ENCODE peak calls at places on chromosomes 4 and X, in six cellular contexts. R, K, S, W, V and L are unnamed samples.

GRCh38 chrX:123971963-123972362 is 10.5 kb downstream of the STAG2 start:
- DNase-seq in R (peak), K (no peak), S (peak), W (no peak), V (no peak), L (peak)

GRCh38 chr4:111639876-111640275 is 505.4 kb upstream of the FAM241A start:
- DNase-seq in R (peak), K (no peak), S (peak), W (no peak), V (no peak), L (peak)

GRCh38 chrX:63754141-63754859 is 30.7 kb downstream of the ARHGEF9 start:
- DNase-seq in R (peak), K (no peak), S (peak), W (no peak), V (no peak), L (no peak)

GRCh38 chr4:145234086-145234694 is 53.8 kb upstream of the OTUD4 start:
- DNase-seq in R (peak), K (no peak), S (peak), W (no peak), V (peak), L (peak)

GRCh38 chr4:129578336-129578735 is 482.4 kb downstream of the C4orf33 start:
- DNase-seq in R (no peak), K (no peak), S (no peak), W (no peak), V (no peak), L (no peak)

GRCh38 chr4:98484031-98484430 is 174.4 kb downstream of the TSPAN5 start:
- DNase-seq in R (peak), K (no peak), S (no peak), W (no peak), V (no peak), L (peak)

GRCh38 chrX:44974462-44974861 is 101.5 kb downstream of the KDM6A start:
- DNase-seq in R (peak), K (no peak), S (peak), W (no peak), V (peak), L (peak)

GRCh38 chrX:68934922-68935321 is 106.1 kb downstream of the EFNB1 start:
- DNase-seq in R (no peak), K (no peak), S (no peak), W (no peak), V (no peak), L (no peak)

GRCh38 chr4:145216532-145216931 is 36.1 kb upstream of the OTUD4 start:
- DNase-seq in R (peak), K (no peak), S (peak), W (no peak), V (peak), L (peak)

GRCh38 chr4:87118826-87119225 is 101.6 kb downstream of the KLHL8 start:
- DNase-seq in R (peak), K (no peak), S (peak), W (no peak), V (peak), L (peak)

GRCh38 chr4:111323496-111323895 is 700.6 kb upstream of the PITX2 start:
- DNase-seq in R (peak), K (no peak), S (peak), W (no peak), V (peak), L (peak)

GRCh38 chrX:74492720-74493201 is 71.5 kb downstream of the SLC16A2 start:
- DNase-seq in R (no peak), K (no peak), S (peak), W (no peak), V (no peak), L (peak)

GRCh38 chr4:177381762-177382310 is 60.4 kb downstream of the AGA start:
- DNase-seq in R (no peak), K (no peak), S (no peak), W (no peak), V (no peak), L (no peak)

GRCh38 chr4:166498541-166498940 is 625.5 kb downstream of the TLL1 start:
- DNase-seq in R (peak), K (no peak), S (peak), W (no peak), V (no peak), L (no peak)

GRCh38 chr4:110085131-110085530 is 113.3 kb downstream of the ELOVL6 start:
- DNase-seq in R (peak), K (no peak), S (peak), W (peak), V (peak), L (no peak)

GRCh38 chr4:1326751-1327525 is 20.1 kb upstream of the UVSSA start:
- DNase-seq in R (no peak), K (peak), S (no peak), W (no peak), V (no peak), L (no peak)

DNA sequence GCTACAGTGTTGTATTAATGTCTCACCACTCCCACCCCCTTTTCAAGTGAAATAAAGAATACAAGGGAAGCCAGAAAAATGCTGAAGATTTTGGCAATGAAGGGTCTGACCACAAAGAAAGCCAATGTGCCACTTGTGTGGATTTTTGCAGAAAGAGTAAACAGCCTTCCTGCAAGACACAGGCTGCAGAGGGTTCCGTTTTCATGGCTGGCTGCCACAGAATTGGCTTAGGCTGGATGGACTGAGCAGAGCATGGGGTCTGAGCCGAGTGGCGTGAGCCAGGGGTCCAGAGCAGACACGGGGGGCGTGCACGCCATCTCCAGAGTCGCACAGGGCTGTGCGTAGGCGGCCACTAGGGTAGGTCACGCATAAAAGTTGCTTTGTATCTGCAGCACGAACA is 69.2 kb downstream of the MTNR1A start:
- DNase-seq in R (no peak), K (no peak), S (peak), W (no peak), V (no peak), L (no peak)
- H3K4me3 ChIP-seq in R (no peak), K (no peak), S (no peak), W (no peak), V (peak), L (no peak)

GRCh38 chr4:138233313-138233712 is 8.8 kb downstream of the SLC7A11 start:
- DNase-seq in R (no peak), K (no peak), S (no peak), W (no peak), V (no peak), L (no peak)

GRCh38 chr4:138234254-138234653 is 7.9 kb downstream of the SLC7A11 start:
- DNase-seq in R (no peak), K (no peak), S (no peak), W (no peak), V (no peak), L (no peak)

GRCh38 chr4:138232364-138232763 is 9.8 kb downstream of the SLC7A11 start:
- DNase-seq in R (no peak), K (no peak), S (no peak), W (no peak), V (no peak), L (no peak)

GRCh38 chr4:138236035-138236434 is 6.1 kb downstream of the SLC7A11 start:
- DNase-seq in R (peak), K (no peak), S (no peak), W (no peak), V (no peak), L (peak)

GRCh38 chr4:138235419-138235952 is 6.7 kb downstream of the SLC7A11 start:
- DNase-seq in R (peak), K (no peak), S (peak), W (no peak), V (peak), L (peak)
- H3K4me3 ChIP-seq in R (no peak), K (no peak), S (no peak), W (no peak), V (no peak), L (no peak)

GRCh38 chrX:66016905-66017658 is 22.8 kb downstream of the VSIG4 start:
- DNase-seq in R (no peak), K (no peak), S (no peak), W (no peak), V (no peak), L (no peak)

GRCh38 chrX:66018585-66019309 is 21.1 kb downstream of the VSIG4 start:
- DNase-seq in R (no peak), K (no peak), S (no peak), W (no peak), V (no peak), L (no peak)

GRCh38 chrX:66019310-66019652 is 20.6 kb downstream of the VSIG4 start:
- DNase-seq in R (no peak), K (no peak), S (no peak), W (no peak), V (no peak), L (no peak)

GRCh38 chrX:66015906-66016689 is 23.8 kb downstream of the VSIG4 start:
- DNase-seq in R (no peak), K (no peak), S (no peak), W (no peak), V (no peak), L (no peak)

GRCh38 chrX:66017659-66018170 is 22.2 kb downstream of the VSIG4 start:
- DNase-seq in R (no peak), K (no peak), S (no peak), W (no peak), V (no peak), L (no peak)
- H3K4me3 ChIP-seq in R (no peak), K (peak), S (no peak), W (no peak), V (no peak), L (no peak)

GRCh38 chrX:23982891-23983290 is 44.1 kb downstream of the KLHL15 start:
- DNase-seq in R (no peak), K (no peak), S (no peak), W (no peak), V (no peak), L (no peak)

GRCh38 chrX:23981222-23981621 is 45.8 kb downstream of the KLHL15 start:
- DNase-seq in R (no peak), K (no peak), S (no peak), W (no peak), V (no peak), L (no peak)

GRCh38 chrX:23980063-23980462 is 46.9 kb downstream of the KLHL15 start:
- DNase-seq in R (no peak), K (no peak), S (no peak), W (no peak), V (no peak), L (peak)

GRCh38 chrX:23981711-23982110 is 45.3 kb downstream of the KLHL15 start:
- DNase-seq in R (no peak), K (no peak), S (no peak), W (no peak), V (no peak), L (no peak)
- H3K4me3 ChIP-seq in R (no peak), K (no peak), S (no peak), W (no peak), V (no peak), L (no peak)

DNA sequence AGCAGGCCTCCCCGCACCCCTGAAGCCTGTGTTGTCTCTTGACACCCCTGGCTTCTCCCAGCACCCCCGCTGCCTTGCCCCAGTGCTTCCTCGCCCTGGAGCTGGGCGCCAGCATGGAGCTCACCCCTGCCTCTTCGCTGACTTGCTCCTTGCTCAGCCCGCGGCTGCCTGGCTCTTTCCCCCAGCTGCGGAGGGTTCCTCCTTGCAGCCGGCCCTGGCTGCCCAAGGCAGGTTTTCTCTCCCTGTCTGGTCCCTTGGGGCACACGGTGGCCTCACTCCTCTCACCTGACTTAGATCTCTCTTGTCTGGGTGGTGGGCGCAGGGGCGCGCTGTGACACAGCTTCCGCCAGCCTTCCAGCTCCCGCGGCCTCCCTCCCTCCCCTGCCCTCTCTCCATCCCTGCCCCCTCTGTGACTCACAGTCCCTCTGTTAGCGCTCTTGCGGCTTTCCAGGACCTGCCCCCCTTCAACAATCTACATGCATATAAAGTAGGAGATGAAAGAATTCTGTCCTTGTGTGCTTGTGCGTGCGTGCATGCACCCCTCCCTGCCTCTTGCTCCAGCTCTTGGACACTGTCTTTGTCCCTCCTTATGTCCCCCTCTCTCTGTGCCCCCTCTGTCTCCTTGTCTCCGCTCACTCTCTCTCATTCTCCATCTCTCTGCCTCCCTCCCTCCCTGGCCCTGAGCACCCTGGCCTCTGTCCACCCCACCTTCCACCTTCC is 2.2 kb downstream of the PLXNB3 start:
- DNase-seq in R (peak), K (peak), S (peak), W (no peak), V (peak), L (peak)
- H3K4me3 ChIP-seq in R (peak), K (no peak), S (no peak), W (no peak), V (peak), L (peak)

GRCh38 chr4:19262467-19262866 is 989.2 kb upstream of the SLIT2 start:
- DNase-seq in R (peak), K (no peak), S (peak), W (no peak), V (no peak), L (peak)
- H3K4me3 ChIP-seq in R (peak), K (no peak), S (no peak), W (no peak), V (no peak), L (no peak)

GRCh38 chr4:92304073-92304472 is 307 bp downstream of the GRID2 start:
- DNase-seq in R (no peak), K (no peak), S (no peak), W (no peak), V (no peak), L (no peak)
- H3K4me3 ChIP-seq in R (peak), K (peak), S (peak), W (no peak), V (peak), L (no peak)

GRCh38 chrX:54980334-54980733 is 13.7 kb downstream of the PFKFB1 start:
- DNase-seq in R (no peak), K (no peak), S (no peak), W (no peak), V (no peak), L (no peak)
- H3K4me3 ChIP-seq in R (no peak), K (no peak), S (no peak), W (no peak), V (no peak), L (no peak)

GRCh38 chr4:84501721-84502267 is 2.7 kb upstream of the NKX6-1 start:
- DNase-seq in R (no peak), K (no peak), S (no peak), W (no peak), V (no peak), L (no peak)
- H3K4me3 ChIP-seq in R (no peak), K (no peak), S (no peak), W (no peak), V (no peak), L (no peak)